ENCODE peak calls at places on chromosome 18, in seven cellular contexts. One of them, this sample, is unnamed.

GRCh38 chr18:13375302-13376255 is 157.0 kb downstream of the LDLRAD4 start:
- DNase-seq in stimulated activated CD4-positive, alpha-beta T cell treated with anti-CD3 and anti-CD28 coated beads, Interleukin-15, amount 100 ng/mL, for 1 hour: peak; percentile 48
- DNase-seq in heart right ventricle: peak; percentile 59
- DNase-seq in non-pigmented ciliary epithelial cell: peak; percentile 76
- DNase-seq in HEK293T: no peak
- DNase-seq in globus pallidus: no peak
- DNase-seq in glomerular endothelial cell: peak; percentile 69
- DNase-seq in this sample: peak; percentile 56

GRCh38 chr18:34098109-34098508 is 126.6 kb downstream of the NOL4 start:
- DNase-seq in HEK293T: no peak
- DNase-seq in globus pallidus: no peak
- DNase-seq in stimulated activated CD4-positive, alpha-beta T cell treated with anti-CD3 and anti-CD28 coated beads, Interleukin-15, amount 100 ng/mL, for 1 hour: no peak
- DNase-seq in glomerular endothelial cell: no peak
- DNase-seq in non-pigmented ciliary epithelial cell: no peak
- DNase-seq in heart right ventricle: no peak
- DNase-seq in this sample: no peak

GRCh38 chr18:74116628-74117554 is 30.7 kb downstream of the FBXO15 start:
- DNase-seq in HEK293T: peak; percentile 9
- DNase-seq in globus pallidus: no peak
- DNase-seq in stimulated activated CD4-positive, alpha-beta T cell treated with anti-CD3 and anti-CD28 coated beads, Interleukin-15, amount 100 ng/mL, for 1 hour: no peak
- DNase-seq in heart right ventricle: no peak
- DNase-seq in glomerular endothelial cell: peak; percentile 22
- DNase-seq in non-pigmented ciliary epithelial cell: no peak
- DNase-seq in this sample: peak; percentile 37

GRCh38 chr18:48777737-48778111 is 173.0 kb downstream of the SMAD7 start:
- DNase-seq in glomerular endothelial cell: no peak
- DNase-seq in heart right ventricle: no peak
- DNase-seq in HEK293T: no peak
- DNase-seq in stimulated activated CD4-positive, alpha-beta T cell treated with anti-CD3 and anti-CD28 coated beads, Interleukin-15, amount 100 ng/mL, for 1 hour: no peak
- DNase-seq in globus pallidus: no peak
- DNase-seq in non-pigmented ciliary epithelial cell: no peak
- DNase-seq in this sample: peak; percentile 8

GRCh38 chr18:58087928-58088722 is 44.1 kb downstream of the NEDD4L start:
- DNase-seq in heart right ventricle: no peak
- DNase-seq in stimulated activated CD4-positive, alpha-beta T cell treated with anti-CD3 and anti-CD28 coated beads, Interleukin-15, amount 100 ng/mL, for 1 hour: no peak
- DNase-seq in non-pigmented ciliary epithelial cell: no peak
- DNase-seq in glomerular endothelial cell: no peak
- DNase-seq in globus pallidus: no peak
- DNase-seq in HEK293T: no peak
- DNase-seq in this sample: peak; percentile 99

GRCh38 chr18:59865241-59865986 is 34.4 kb upstream of the PMAIP1 start:
- DNase-seq in non-pigmented ciliary epithelial cell: no peak
- DNase-seq in heart right ventricle: no peak
- DNase-seq in HEK293T: no peak
- DNase-seq in glomerular endothelial cell: no peak
- DNase-seq in globus pallidus: no peak
- DNase-seq in stimulated activated CD4-positive, alpha-beta T cell treated with anti-CD3 and anti-CD28 coated beads, Interleukin-15, amount 100 ng/mL, for 1 hour: no peak
- DNase-seq in this sample: peak; percentile 27

GRCh38 chr18:56992777-56993176 is 154.1 kb upstream of the BOD1L2 start:
- DNase-seq in stimulated activated CD4-positive, alpha-beta T cell treated with anti-CD3 and anti-CD28 coated beads, Interleukin-15, amount 100 ng/mL, for 1 hour: no peak
- DNase-seq in non-pigmented ciliary epithelial cell: no peak
- DNase-seq in heart right ventricle: no peak
- DNase-seq in HEK293T: no peak
- DNase-seq in globus pallidus: no peak
- DNase-seq in glomerular endothelial cell: no peak
- DNase-seq in this sample: peak; percentile 45

GRCh38 chr18:45340884-45341283 is 274.4 kb upstream of the SLC14A2 start:
- DNase-seq in HEK293T: no peak
- DNase-seq in heart right ventricle: no peak
- DNase-seq in globus pallidus: no peak
- DNase-seq in glomerular endothelial cell: no peak
- DNase-seq in stimulated activated CD4-positive, alpha-beta T cell treated with anti-CD3 and anti-CD28 coated beads, Interleukin-15, amount 100 ng/mL, for 1 hour: no peak
- DNase-seq in non-pigmented ciliary epithelial cell: no peak
- DNase-seq in this sample: peak; percentile 77

GRCh38 chr18:44518091-44518490 is 162.6 kb upstream of the SETBP1 start:
- DNase-seq in stimulated activated CD4-positive, alpha-beta T cell treated with anti-CD3 and anti-CD28 coated beads, Interleukin-15, amount 100 ng/mL, for 1 hour: no peak
- DNase-seq in non-pigmented ciliary epithelial cell: no peak
- DNase-seq in heart right ventricle: no peak
- DNase-seq in globus pallidus: no peak
- DNase-seq in glomerular endothelial cell: no peak
- DNase-seq in HEK293T: no peak
- DNase-seq in this sample: peak; percentile 75

GRCh38 chr18:76620326-76620813 is 125.3 kb upstream of the ZNF516 start:
- DNase-seq in glomerular endothelial cell: no peak
- DNase-seq in non-pigmented ciliary epithelial cell: no peak
- DNase-seq in stimulated activated CD4-positive, alpha-beta T cell treated with anti-CD3 and anti-CD28 coated beads, Interleukin-15, amount 100 ng/mL, for 1 hour: no peak
- DNase-seq in globus pallidus: peak; percentile 55
- DNase-seq in heart right ventricle: peak; percentile 69
- DNase-seq in HEK293T: peak; percentile 61
- DNase-seq in this sample: peak; percentile 66

GRCh38 chr18:13233746-13234527 is 15.4 kb downstream of the LDLRAD4 start:
- DNase-seq in stimulated activated CD4-positive, alpha-beta T cell treated with anti-CD3 and anti-CD28 coated beads, Interleukin-15, amount 100 ng/mL, for 1 hour: no peak
- DNase-seq in HEK293T: no peak
- DNase-seq in glomerular endothelial cell: no peak
- DNase-seq in non-pigmented ciliary epithelial cell: no peak
- DNase-seq in heart right ventricle: no peak
- DNase-seq in globus pallidus: no peak
- DNase-seq in this sample: no peak

GRCh38 chr18:10453885-10454772 is at the start of gene APCDD1:
- DNase-seq in HEK293T: peak; percentile 50
- DNase-seq in globus pallidus: peak; percentile 91
- DNase-seq in glomerular endothelial cell: no peak
- DNase-seq in heart right ventricle: peak; percentile 80
- DNase-seq in non-pigmented ciliary epithelial cell: no peak
- DNase-seq in stimulated activated CD4-positive, alpha-beta T cell treated with anti-CD3 and anti-CD28 coated beads, Interleukin-15, amount 100 ng/mL, for 1 hour: no peak
- DNase-seq in this sample: no peak

GRCh38 chr18:9714832-9715343 is 6.8 kb downstream of the RAB31 start:
- DNase-seq in heart right ventricle: no peak
- DNase-seq in globus pallidus: no peak
- DNase-seq in HEK293T: no peak
- DNase-seq in stimulated activated CD4-positive, alpha-beta T cell treated with anti-CD3 and anti-CD28 coated beads, Interleukin-15, amount 100 ng/mL, for 1 hour: no peak
- DNase-seq in glomerular endothelial cell: no peak
- DNase-seq in non-pigmented ciliary epithelial cell: no peak
- DNase-seq in this sample: no peak

This sample was measured in bronchial epithelial cell.